ENCODE peak calls at places on chromosomes 3 and 15, in six cellular contexts. One of them, this sample, is unnamed.

GRCh38 chr3:60277376-60277800 is 973.9 kb downstream of the FHIT start:
- DNase-seq in IMR-90: no peak
- DNase-seq in tibial nerve: no peak
- DNase-seq in astrocyte: no peak
- DNase-seq in A549: no peak
- DNase-seq in fibroblast of mammary gland: no peak
- DNase-seq in this sample: no peak

GRCh38 chr15:52217186-52217585 is 26.0 kb upstream of the GNB5 start:
- DNase-seq in IMR-90: no peak
- DNase-seq in tibial nerve: no peak
- DNase-seq in astrocyte: no peak
- DNase-seq in A549: peak
- DNase-seq in fibroblast of mammary gland: no peak
- DNase-seq in this sample: no peak

GRCh38 chr3:133535971-133536634 is 37.4 kb upstream of the CDV3 start:
- DNase-seq in IMR-90: peak
- DNase-seq in tibial nerve: no peak
- DNase-seq in astrocyte: peak
- DNase-seq in A549: peak
- DNase-seq in fibroblast of mammary gland: peak
- DNase-seq in this sample: peak

GRCh38 chr3:189148090-189148507 is 23.7 kb upstream of the TPRG1 start:
- DNase-seq in IMR-90: peak
- DNase-seq in tibial nerve: peak
- DNase-seq in astrocyte: peak
- DNase-seq in A549: peak
- DNase-seq in fibroblast of mammary gland: peak
- DNase-seq in this sample: peak

GRCh38 chr3:197041875-197042488 is 12.4 kb upstream of the MELTF start:
- DNase-seq in IMR-90: no peak
- DNase-seq in tibial nerve: no peak
- DNase-seq in astrocyte: no peak
- DNase-seq in A549: no peak
- DNase-seq in fibroblast of mammary gland: no peak
- DNase-seq in this sample: peak

GRCh38 chr3:66703501-66703900 is 202.7 kb upstream of the LRIG1 start:
- DNase-seq in IMR-90: no peak
- DNase-seq in tibial nerve: no peak
- DNase-seq in astrocyte: no peak
- DNase-seq in A549: no peak
- DNase-seq in fibroblast of mammary gland: peak
- DNase-seq in this sample: peak

GRCh38 chr3:38003371-38003816 is 12.8 kb downstream of the VILL start:
- DNase-seq in IMR-90: peak
- DNase-seq in tibial nerve: peak
- DNase-seq in astrocyte: no peak
- DNase-seq in A549: peak
- DNase-seq in fibroblast of mammary gland: peak
- DNase-seq in this sample: peak

GRCh38 chr3:152097120-152097519 is 171.6 kb upstream of the MBNL1 start:
- DNase-seq in IMR-90: no peak
- DNase-seq in tibial nerve: no peak
- DNase-seq in astrocyte: no peak
- DNase-seq in A549: no peak
- DNase-seq in fibroblast of mammary gland: no peak
- DNase-seq in this sample: no peak

GRCh38 chr3:178350763-178351162 is 185.5 kb upstream of the KCNMB2 start:
- DNase-seq in IMR-90: peak
- DNase-seq in tibial nerve: no peak
- DNase-seq in astrocyte: no peak
- DNase-seq in A549: no peak
- DNase-seq in fibroblast of mammary gland: peak
- DNase-seq in this sample: peak

GRCh38 chr15:45276851-45277250 is 24.8 kb downstream of the SLC28A2 start:
- DNase-seq in IMR-90: peak
- DNase-seq in tibial nerve: no peak
- DNase-seq in astrocyte: peak
- DNase-seq in A549: peak
- DNase-seq in fibroblast of mammary gland: peak
- DNase-seq in this sample: peak

GRCh38 chr15:59244337-59244736 is 37.7 kb downstream of the LDHAL6B start:
- DNase-seq in IMR-90: no peak
- DNase-seq in tibial nerve: no peak
- DNase-seq in astrocyte: no peak
- DNase-seq in A549: peak
- DNase-seq in fibroblast of mammary gland: no peak
- DNase-seq in this sample: no peak

GRCh38 chr3:108006077-108006675 is 84.7 kb downstream of the CD47 start:
- DNase-seq in IMR-90: no peak
- DNase-seq in tibial nerve: no peak
- DNase-seq in astrocyte: peak
- DNase-seq in A549: no peak
- DNase-seq in fibroblast of mammary gland: no peak
- DNase-seq in this sample: peak

GRCh38 chr15:67024322-67024997 is 40.9 kb upstream of the SMAD3 start:
- DNase-seq in IMR-90: peak
- DNase-seq in tibial nerve: peak
- DNase-seq in astrocyte: peak
- DNase-seq in A549: peak
- DNase-seq in fibroblast of mammary gland: peak
- DNase-seq in this sample: peak

GRCh38 chr3:27533718-27534578 is 49.8 kb upstream of the SLC4A7 start:
- DNase-seq in IMR-90: peak
- DNase-seq in tibial nerve: peak
- DNase-seq in astrocyte: peak
- DNase-seq in A549: peak
- DNase-seq in fibroblast of mammary gland: peak
- DNase-seq in this sample: peak

GRCh38 chr15:28886431-28887343 is 913 bp downstream of the APBA2 start:
- DNase-seq in IMR-90: no peak
- DNase-seq in tibial nerve: no peak
- DNase-seq in astrocyte: no peak
- DNase-seq in A549: no peak
- DNase-seq in fibroblast of mammary gland: no peak
- DNase-seq in this sample: no peak
- H3K4me3 ChIP-seq in IMR-90: peak
- H3K4me3 ChIP-seq in tibial nerve: peak
- H3K4me3 ChIP-seq in astrocyte: peak
- H3K4me3 ChIP-seq in A549: peak
- H3K4me3 ChIP-seq in fibroblast of mammary gland: peak
- H3K4me3 ChIP-seq in this sample: peak

GRCh38 chr15:77749998-77750540 is 117.4 kb upstream of the LINGO1 start:
- DNase-seq in IMR-90: no peak
- DNase-seq in tibial nerve: no peak
- DNase-seq in astrocyte: no peak
- DNase-seq in A549: no peak
- DNase-seq in fibroblast of mammary gland: no peak
- DNase-seq in this sample: no peak

GRCh38 chr15:77746254-77747174 is 113.8 kb upstream of the LINGO1 start:
- DNase-seq in IMR-90: no peak
- DNase-seq in tibial nerve: no peak
- DNase-seq in astrocyte: no peak
- DNase-seq in A549: no peak
- DNase-seq in fibroblast of mammary gland: no peak
- DNase-seq in this sample: no peak

GRCh38 chr15:77748078-77749064 is 115.7 kb upstream of the LINGO1 start:
- DNase-seq in IMR-90: no peak
- DNase-seq in tibial nerve: no peak
- DNase-seq in astrocyte: no peak
- DNase-seq in A549: peak
- DNase-seq in fibroblast of mammary gland: no peak
- DNase-seq in this sample: no peak

GRCh38 chr15:77749236-77749997 is 116.7 kb upstream of the LINGO1 start:
- DNase-seq in IMR-90: no peak
- DNase-seq in tibial nerve: no peak
- DNase-seq in astrocyte: no peak
- DNase-seq in A549: no peak
- DNase-seq in fibroblast of mammary gland: no peak
- DNase-seq in this sample: no peak

DNA sequence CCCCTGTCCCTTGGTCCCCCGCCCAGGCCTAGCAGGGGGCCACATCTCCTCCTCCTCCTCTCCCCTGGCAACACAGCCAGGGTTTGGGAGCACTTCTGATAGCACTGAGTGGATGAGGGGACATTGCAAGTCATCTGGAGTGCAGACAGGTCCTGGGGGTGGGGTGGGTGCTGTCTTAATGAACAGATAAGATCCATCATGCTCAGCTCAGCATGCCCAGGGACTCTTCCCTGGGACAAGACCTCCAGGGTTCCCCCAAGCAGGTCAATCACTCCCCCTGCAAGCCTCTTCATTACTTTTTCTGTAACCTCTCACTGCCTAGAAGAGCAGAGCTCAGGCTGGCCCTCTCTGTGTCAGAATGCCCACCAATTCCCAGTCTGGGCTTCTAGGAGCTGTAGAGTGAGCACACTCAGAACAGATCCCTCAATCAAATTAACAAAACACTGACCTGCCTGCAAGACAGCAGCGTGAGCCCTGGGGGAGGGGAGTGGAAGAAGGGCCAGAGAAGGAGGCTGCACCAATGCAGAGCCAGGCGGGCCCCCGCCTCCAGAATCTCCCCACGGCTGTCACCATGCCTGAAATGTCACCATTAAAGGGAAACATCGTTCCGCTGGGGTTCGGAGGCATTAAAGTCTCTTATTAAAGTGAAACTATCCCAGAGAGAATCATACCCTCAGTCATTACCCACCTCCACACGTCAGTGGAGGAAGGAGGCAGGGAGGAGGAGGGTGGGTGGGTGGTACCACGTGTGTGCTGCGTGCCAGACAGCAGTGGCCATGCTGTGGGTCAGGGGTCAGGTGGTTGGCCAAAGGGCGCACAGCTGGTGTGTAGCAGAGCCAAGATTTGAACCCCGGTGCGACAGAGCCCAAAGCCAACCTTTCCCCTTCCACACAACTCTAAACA is 114.7 kb upstream of the LINGO1 start:
- DNase-seq in IMR-90: no peak
- DNase-seq in tibial nerve: no peak
- DNase-seq in astrocyte: no peak
- DNase-seq in A549: no peak
- DNase-seq in fibroblast of mammary gland: no peak
- DNase-seq in this sample: no peak
- TF ChIP-seq CTCF in IMR-90: no peak
- TF ChIP-seq CTCF in tibial nerve: no peak
- TF ChIP-seq CTCF in astrocyte: no peak
- TF ChIP-seq CTCF in A549: no peak
- TF ChIP-seq CTCF in fibroblast of mammary gland: no peak
- TF ChIP-seq CTCF in this sample: no peak

DNA sequence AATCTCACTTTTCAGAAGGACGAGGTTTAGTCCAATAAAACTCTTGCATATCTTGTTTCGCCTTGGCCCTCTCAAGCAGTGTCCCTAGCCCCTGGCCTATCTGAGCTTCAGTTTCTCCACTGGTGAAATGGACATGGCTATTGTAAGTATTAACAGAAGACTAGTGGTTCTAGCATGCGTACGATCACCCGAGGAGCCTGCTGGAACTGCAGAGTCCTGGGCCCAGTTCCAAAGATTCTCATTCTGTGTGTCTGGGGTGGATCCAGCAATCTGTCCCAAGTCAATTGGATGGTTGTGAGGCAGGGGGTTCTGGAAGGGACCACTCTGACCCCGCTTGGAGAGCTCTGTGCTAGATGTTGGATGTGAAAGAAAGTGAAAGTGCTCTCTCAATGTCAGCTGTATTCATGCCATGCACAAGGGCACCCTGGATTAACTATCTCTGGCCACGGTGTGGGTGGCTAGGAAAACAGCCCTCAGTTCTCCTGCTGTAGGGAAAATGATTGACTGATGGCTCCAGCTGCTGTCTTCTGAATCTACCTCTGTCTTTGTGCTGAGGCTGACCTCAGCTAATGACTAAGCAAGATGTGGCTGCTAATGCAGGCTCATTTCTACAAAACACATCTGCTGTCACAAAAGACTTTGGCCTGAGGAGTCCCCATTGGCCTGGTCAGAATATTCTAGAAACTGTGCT is 1.9 kb upstream of the PLA1A start:
- DNase-seq in IMR-90: no peak
- DNase-seq in tibial nerve: no peak
- DNase-seq in astrocyte: no peak
- DNase-seq in A549: no peak
- DNase-seq in fibroblast of mammary gland: peak
- DNase-seq in this sample: no peak
- H3K4me3 ChIP-seq in IMR-90: no peak
- H3K4me3 ChIP-seq in tibial nerve: peak
- H3K4me3 ChIP-seq in astrocyte: no peak
- H3K4me3 ChIP-seq in A549: no peak
- H3K4me3 ChIP-seq in fibroblast of mammary gland: no peak
- H3K4me3 ChIP-seq in this sample: no peak

DNA sequence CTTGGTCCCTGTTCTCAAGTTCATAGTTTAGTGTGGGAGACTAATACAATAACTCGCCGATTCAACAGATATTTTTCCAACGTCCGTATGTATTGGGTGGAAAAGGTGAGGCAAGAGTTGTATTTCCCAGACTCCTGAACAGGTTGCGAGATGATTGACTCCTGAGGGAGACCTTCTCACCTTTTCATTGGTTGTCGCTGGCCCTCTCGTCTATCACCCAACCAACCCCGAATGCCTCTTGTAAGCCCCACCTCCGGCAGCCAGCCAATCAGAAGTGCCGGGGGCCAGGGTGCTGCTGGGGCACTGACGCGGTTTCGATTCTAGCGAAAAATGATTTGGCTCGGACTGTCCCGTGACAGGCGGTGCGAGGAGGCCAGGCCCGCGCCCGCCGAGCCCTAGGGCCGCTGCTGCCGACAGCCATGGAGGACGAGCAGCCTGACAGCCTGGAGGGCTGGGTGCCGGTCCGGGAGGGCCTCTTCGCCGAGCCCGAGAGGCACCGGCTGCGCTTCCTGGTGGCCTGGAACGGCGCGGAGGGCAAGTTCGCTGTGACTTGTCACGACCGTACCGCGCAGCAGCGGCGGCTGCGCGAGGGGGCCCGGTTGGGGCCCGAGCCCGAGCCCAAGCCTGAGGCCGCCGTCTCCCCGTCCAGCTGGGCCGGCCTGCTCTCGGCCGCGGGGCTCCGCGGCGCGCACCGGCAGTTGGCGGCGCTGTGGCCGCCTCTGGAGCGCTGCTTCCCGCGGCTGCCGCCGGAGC is at the start of gene WHAMM:
- DNase-seq in IMR-90: peak
- DNase-seq in tibial nerve: peak
- DNase-seq in astrocyte: peak
- DNase-seq in A549: peak
- DNase-seq in fibroblast of mammary gland: peak
- DNase-seq in this sample: peak
- TF ChIP-seq CTCF in IMR-90: peak
- TF ChIP-seq CTCF in tibial nerve: no peak
- TF ChIP-seq CTCF in astrocyte: no peak
- TF ChIP-seq CTCF in A549: peak
- TF ChIP-seq CTCF in fibroblast of mammary gland: no peak
- TF ChIP-seq CTCF in this sample: no peak